ENCODE peak calls at places on chromosomes 3 and 15, in six cellular contexts. M, G, Q, E, I and U are unnamed samples.

GRCh38 chr15:73921257-73921890 is 4.9 kb upstream of the LOXL1 start:
- ATAC-seq in E (no peak), Q (no peak), I (no peak), M (no peak), G (no peak), U (no peak)

GRCh38 chr15:92034227-92034626 is 180.7 kb downstream of the SLCO3A1 start:
- ATAC-seq in G (peak), Q (no peak), E (no peak), I (peak), M (no peak), U (peak)

GRCh38 chr3:111496894-111497559 is 45.0 kb upstream of the CD96 start:
- ATAC-seq in Q (no peak), E (no peak), M (no peak), G (no peak), I (no peak), U (no peak)

GRCh38 chr3:46829699-46830208 is 33.5 kb downstream of the MYL3 start:
- ATAC-seq in M (no peak), Q (no peak), I (no peak), G (no peak), E (no peak), U (no peak)

GRCh38 chr15:98326804-98327203 is 321.5 kb upstream of the IGF1R start:
- ATAC-seq in M (no peak), I (no peak), G (no peak), Q (no peak), E (no peak), U (no peak)

GRCh38 chr3:170714562-170715535 is 129.0 kb upstream of the SLC7A14 start:
- ATAC-seq in I (no peak), M (no peak), E (no peak), G (peak), Q (no peak), U (no peak)

GRCh38 chr3:13574798-13575451 is 26.0 kb downstream of the FBLN2 start:
- ATAC-seq in M (no peak), E (no peak), I (no peak), Q (no peak), G (peak), U (no peak)

GRCh38 chr3:61719278-61719977 is 158.1 kb downstream of the PTPRG start:
- ATAC-seq in Q (no peak), G (no peak), E (no peak), I (no peak), M (no peak), U (no peak)

GRCh38 chr3:181940703-181941102 is 229.0 kb downstream of the SOX2 start:
- ATAC-seq in G (no peak), M (no peak), Q (no peak), I (no peak), E (no peak), U (no peak)

GRCh38 chr15:38688761-38689160 is 124.1 kb upstream of the RASGRP1 start:
- ATAC-seq in G (no peak), Q (peak), M (no peak), E (no peak), I (no peak), U (no peak)

GRCh38 chr15:50241684-50242450 is 23.7 kb downstream of the HDC start:
- ATAC-seq in E (no peak), G (peak), I (no peak), M (no peak), Q (peak), U (no peak)

GRCh38 chr15:72680931-72681330 is 5.1 kb downstream of the HIGD2B start:
- ATAC-seq in E (no peak), G (no peak), M (no peak), Q (no peak), I (no peak), U (no peak)

GRCh38 chr3:37945803-37946530 is 44.6 kb upstream of the VILL start:
- ATAC-seq in M (peak), G (peak), E (peak), I (peak), Q (peak), U (peak)

GRCh38 chr3:165185707-165186327 is 10.4 kb downstream of the SLITRK3 start:
- ATAC-seq in M (peak), Q (peak), G (peak), I (peak), E (no peak), U (peak)

GRCh38 chr3:173552526-173552925 is 155.0 kb downstream of the NLGN1 start:
- ATAC-seq in Q (no peak), E (no peak), G (no peak), I (no peak), M (no peak), U (no peak)

GRCh38 chr15:97692317-97693015 is 268.0 kb upstream of the ARRDC4 start:
- ATAC-seq in Q (peak), G (no peak), M (peak), E (no peak), I (no peak), U (no peak)

GRCh38 chr15:70633394-70633793 is 130.0 kb downstream of the UACA start:
- ATAC-seq in M (no peak), G (no peak), I (no peak), Q (no peak), E (no peak), U (no peak)

GRCh38 chr15:39171944-39172368 is 408.9 kb upstream of the THBS1 start:
- ATAC-seq in I (peak), E (peak), G (peak), Q (peak), M (peak), U (peak)

GRCh38 chr3:50515565-50516047 is 12.2 kb upstream of the CACNA2D2 start:
- ATAC-seq in M (no peak), I (peak), Q (peak), G (no peak), E (peak), U (peak)

GRCh38 chr15:70788114-70789049 is 25.0 kb upstream of the UACA start:
- ATAC-seq in Q (peak), E (no peak), M (no peak), G (no peak), I (no peak), U (no peak)

GRCh38 chr15:78407889-78408640 is 30.0 kb upstream of the IREB2 start:
- ATAC-seq in E (no peak), I (no peak), Q (peak), G (peak), M (no peak), U (no peak)

GRCh38 chr15:81160312-81161214 is 26.5 kb downstream of the CFAP161 start:
- ATAC-seq in G (peak), I (peak), Q (peak), E (no peak), M (no peak), U (peak)

GRCh38 chr3:61573441-61573840 is 12.1 kb downstream of the PTPRG start:
- ATAC-seq in Q (no peak), E (no peak), M (no peak), G (peak), I (no peak), U (no peak)

GRCh38 chr3:101020616-101021015 is 27.4 kb upstream of the ABI3BP start:
- ATAC-seq in E (no peak), I (no peak), M (no peak), Q (no peak), G (no peak), U (no peak)

GRCh38 chr3:142211034-142211433 is 14.4 kb downstream of the GK5 start:
- ATAC-seq in E (no peak), G (no peak), I (no peak), Q (peak), M (no peak), U (peak)
- TF ChIP-seq CTCF in E (no peak), G (peak), I (no peak), Q (no peak), M (no peak), U (no peak)

DNA sequence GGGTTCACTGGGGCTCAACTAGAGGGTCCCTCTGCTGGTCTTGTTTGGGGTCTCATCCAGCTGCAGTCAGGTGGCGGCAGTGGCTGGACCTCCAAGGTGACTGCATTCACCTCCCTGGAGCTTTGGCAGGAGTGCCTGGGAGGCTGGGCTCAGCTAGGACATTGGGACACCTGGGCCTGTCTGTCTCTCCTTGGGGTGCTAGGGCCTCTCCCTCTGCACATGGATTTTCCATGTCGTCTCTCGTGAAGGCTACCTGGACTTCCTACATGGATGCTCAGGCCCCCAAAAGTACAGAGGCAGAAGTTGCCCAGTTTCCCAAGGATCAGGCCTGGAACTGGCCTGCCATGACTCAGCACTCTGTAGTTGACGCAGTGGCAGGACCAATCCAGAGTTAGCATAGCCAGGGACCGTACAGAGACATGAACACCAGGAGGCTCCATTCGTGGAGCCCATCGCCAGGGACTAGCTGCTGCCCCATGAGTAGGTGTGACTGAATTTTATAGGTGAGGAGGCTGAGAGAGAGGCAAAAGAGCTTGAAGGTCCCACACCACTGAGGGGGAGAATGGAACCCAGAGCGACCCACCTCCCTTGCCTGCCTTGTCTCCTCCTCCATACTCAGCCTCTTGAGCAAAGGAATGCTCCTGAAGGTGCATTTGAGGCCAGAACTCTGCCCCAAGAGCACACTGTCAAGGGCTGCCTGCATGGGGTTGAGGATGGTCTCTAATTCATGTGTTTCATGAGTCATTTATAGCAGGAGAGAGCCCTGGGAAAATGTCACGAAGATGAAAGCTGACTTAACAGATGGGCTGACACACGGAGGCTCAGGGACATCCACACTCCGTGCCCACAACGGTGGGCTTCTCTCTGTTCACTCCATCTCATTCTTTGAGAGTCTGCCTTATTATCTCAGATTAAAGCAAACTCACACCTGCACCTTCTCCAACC is 13.0 kb upstream of the ALDH1A3 start:
- ATAC-seq in M (no peak), E (no peak), I (no peak), G (no peak), Q (no peak), U (no peak)
- TF ChIP-seq CTCF in M (no peak), E (no peak), I (no peak), G (no peak), Q (no peak), U (no peak)

GRCh38 chr3:53530205-53530604 is 35.8 kb downstream of the CACNA1D start:
- ATAC-seq in Q (no peak), G (no peak), E (no peak), M (no peak), I (no peak), U (no peak)

GRCh38 chr3:53531749-53532148 is 37.3 kb downstream of the CACNA1D start:
- ATAC-seq in G (peak), M (peak), Q (peak), I (peak), E (no peak), U (no peak)

GRCh38 chr3:53523346-53523745 is 28.9 kb downstream of the CACNA1D start:
- ATAC-seq in Q (no peak), M (no peak), I (no peak), G (no peak), E (no peak), U (no peak)

DNA sequence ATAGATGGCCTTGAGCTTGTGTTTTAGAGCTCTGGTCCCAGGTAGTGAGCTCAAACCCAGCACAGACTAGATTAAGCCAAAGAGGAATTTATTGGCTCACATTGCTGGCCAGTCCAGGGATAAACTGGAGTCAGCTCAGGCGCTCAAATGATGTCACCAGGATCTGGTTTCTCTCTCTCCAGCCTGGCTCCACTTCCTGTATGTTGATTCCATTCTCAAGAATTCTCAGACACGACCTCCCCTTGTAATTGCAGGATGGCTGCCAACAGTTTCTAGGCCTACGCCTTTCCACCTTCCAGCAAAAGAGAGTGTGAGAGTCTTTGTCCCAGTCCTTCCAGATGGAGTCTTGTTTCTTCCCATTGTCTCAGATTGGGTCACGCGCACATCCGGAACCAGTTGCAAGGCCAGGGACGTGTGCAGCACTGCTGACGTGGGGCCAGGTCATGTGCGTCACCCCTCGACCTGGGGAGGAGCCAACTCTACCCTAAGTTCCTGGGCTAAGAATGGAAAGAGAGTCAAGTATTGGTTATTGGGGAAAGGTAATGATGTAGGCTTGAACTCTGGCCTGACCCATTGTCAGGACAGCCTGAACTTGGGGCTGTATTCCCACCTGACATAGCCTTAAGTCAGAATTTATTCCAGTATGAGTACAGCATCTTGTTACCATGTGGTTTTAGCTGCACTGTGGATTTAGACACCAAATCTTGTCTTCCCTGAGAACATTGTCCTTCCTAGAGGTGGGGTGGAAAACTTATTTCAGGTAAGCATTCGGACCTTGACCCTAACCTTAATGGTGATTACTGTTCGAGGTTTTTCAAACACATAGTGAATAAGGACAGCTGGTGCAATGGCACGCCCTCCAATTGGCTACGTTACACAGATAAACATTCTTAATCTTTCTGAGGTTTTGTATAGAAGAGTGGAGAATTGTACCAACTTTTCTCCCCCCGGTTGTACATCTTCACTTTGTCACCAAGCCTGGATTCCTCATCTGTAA is 31.7 kb downstream of the CACNA1D start:
- ATAC-seq in E (no peak), M (peak), Q (peak), G (no peak), I (peak), U (peak)
- TF ChIP-seq CTCF in E (no peak), M (no peak), Q (no peak), G (no peak), I (no peak), U (no peak)

DNA sequence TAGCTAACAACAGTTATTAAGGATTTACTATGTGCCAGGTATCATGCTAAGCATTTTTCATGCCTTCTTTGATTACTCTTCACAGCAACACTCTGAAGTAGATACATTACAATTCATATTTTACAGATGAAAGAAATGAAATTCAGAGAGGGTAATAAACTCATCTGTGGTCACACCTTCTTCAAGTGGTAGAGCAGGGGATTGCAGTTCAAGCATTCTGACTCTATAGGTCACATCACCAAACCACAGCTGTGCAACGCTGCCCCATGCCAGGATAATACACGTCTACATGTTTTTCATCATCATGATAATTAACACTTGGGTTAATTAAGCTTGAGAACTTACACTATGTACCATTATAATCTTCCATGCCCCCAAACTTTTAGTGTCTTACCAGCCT is 98.5 kb downstream of the LRRC3B start:
- ATAC-seq in Q (no peak), I (no peak), M (no peak), G (no peak), E (no peak), U (no peak)
- TF ChIP-seq CTCF in Q (no peak), I (no peak), M (no peak), G (no peak), E (no peak), U (no peak)

GRCh38 chr3:193314161-193314560 is 64.4 kb downstream of the ATP13A5 start:
- ATAC-seq in E (no peak), M (no peak), G (peak), Q (no peak), I (no peak), U (no peak)
- TF ChIP-seq CTCF in E (no peak), M (no peak), G (no peak), Q (no peak), I (no peak), U (no peak)

GRCh38 chr15:45274636-45275035 is 22.6 kb downstream of the SLC28A2 start:
- ATAC-seq in E (no peak), G (no peak), I (no peak), M (no peak), Q (no peak), U (no peak)

GRCh38 chr15:45279024-45279697 is 27.1 kb downstream of the SLC28A2 start:
- ATAC-seq in I (peak), Q (peak), E (peak), G (peak), M (peak), U (peak)

GRCh38 chr15:45276851-45277250 is 24.8 kb downstream of the SLC28A2 start:
- ATAC-seq in Q (peak), I (no peak), M (no peak), E (no peak), G (no peak), U (no peak)
- TF ChIP-seq CTCF in Q (peak), I (peak), M (peak), E (peak), G (peak), U (peak)

GRCh38 chr3:123641505-123641904 is 56.7 kb upstream of the HACD2 start:
- ATAC-seq in I (no peak), G (no peak), Q (no peak), E (no peak), M (no peak), U (no peak)
- TF ChIP-seq CTCF in I (no peak), G (no peak), Q (no peak), E (no peak), M (no peak), U (no peak)

GRCh38 chr3:4743371-4743770 is 235.9 kb upstream of the BHLHE40 start:
- ATAC-seq in Q (no peak), E (no peak), I (no peak), G (no peak), M (no peak), U (no peak)

GRCh38 chr3:4742359-4742758 is 236.9 kb upstream of the BHLHE40 start:
- ATAC-seq in G (no peak), Q (no peak), M (peak), E (no peak), I (no peak), U (no peak)

GRCh38 chr3:4741106-4741403 is 238.2 kb upstream of the BHLHE40 start:
- ATAC-seq in E (no peak), Q (no peak), G (no peak), M (no peak), I (no peak), U (no peak)

GRCh38 chr3:4740397-4741105 is 238.7 kb upstream of the BHLHE40 start:
- ATAC-seq in G (no peak), Q (no peak), I (peak), M (no peak), E (no peak), U (peak)

DNA sequence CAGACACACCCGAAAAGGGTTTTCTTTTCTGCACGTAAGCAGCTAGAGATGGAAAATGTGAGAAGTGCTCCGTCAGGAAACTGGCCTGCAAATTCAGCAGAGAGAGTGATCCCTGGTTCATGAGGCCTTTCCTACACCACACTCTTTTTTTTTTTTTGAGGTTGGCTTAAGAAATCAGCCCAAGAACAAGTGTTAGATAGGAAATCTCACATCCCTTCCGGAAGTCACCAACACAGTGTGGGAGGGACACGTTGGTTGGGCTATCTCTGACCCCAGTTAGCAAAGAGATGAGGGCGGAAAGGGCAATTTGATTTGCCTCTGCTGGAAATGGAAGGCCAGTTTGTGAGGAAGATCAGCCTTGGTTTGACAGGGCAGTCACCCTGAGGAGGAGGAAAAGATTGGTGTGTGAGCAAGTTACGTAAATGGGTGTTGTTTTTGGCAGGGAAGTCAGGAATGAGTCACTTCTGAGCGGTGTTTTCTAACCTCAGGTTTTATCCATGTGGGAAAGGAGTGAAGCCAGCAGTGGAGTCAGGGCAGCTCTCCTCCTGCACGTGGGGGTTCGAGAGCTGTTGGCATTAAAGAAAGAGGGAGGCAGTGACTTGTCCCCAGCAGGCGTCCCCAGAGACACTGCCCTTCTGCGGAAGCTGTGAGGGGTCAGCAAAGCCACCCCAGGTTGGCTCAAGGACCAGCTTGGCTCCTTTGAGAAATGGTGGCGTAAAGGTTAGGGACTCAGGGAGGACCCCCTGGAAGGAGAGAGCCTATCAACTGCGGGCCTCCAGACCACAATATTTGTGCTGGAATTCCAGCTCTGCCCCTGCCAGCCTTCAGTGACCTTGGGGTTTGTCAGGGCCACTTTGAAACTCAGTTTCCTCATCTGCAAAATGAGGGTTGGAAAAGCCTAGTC is 237.6 kb upstream of the BHLHE40 start:
- ATAC-seq in E (peak), G (peak), Q (peak), I (peak), M (peak), U (peak)
- TF ChIP-seq CTCF in E (no peak), G (no peak), Q (no peak), I (no peak), M (no peak), U (no peak)

GRCh38 chr3:184321666-184322065 is 7.3 kb downstream of the EIF4G1 start:
- ATAC-seq in G (no peak), E (no peak), M (no peak), I (no peak), Q (no peak), U (no peak)
- TF ChIP-seq CTCF in G (no peak), E (no peak), M (no peak), I (no peak), Q (no peak), U (no peak)